ENCODE peak calls at places on chromosomes 11 and 22, in nine cellular contexts. P is lower leg skin, Z is transverse colon, Y is uterus, G is sigmoid colon, C is HCT116, J is heart left ventricle, H is spleen, U is IMR-90. F is an unnamed sample.
A peak's percentile ranks its signal among the peaks of the same experiment; 100 is the strongest.

GRCh38 chr11:105636496-105636895 is 26.6 kb downstream of the GRIA4 start:
- DNase-seq in Y (no peak), J (no peak), P (no peak), H (no peak), G (no peak), C (no peak), U (no peak), Z (no peak), F (no peak)

GRCh38 chr22:43901976-43902643 is 10.3 kb upstream of the PNPLA5 start:
- DNase-seq in Y (no peak), J (no peak), U (peak; percentile 97), H (no peak), C (no peak), P (no peak), Z (no peak), G (no peak), F (no peak)

GRCh38 chr22:21970037-21970799 is 12.4 kb downstream of the TOP3B start:
- DNase-seq in H (no peak), G (no peak), J (no peak), Y (no peak), P (no peak), Z (no peak), C (no peak), U (no peak), F (no peak)

GRCh38 chr22:20552913-20553401 is 45.5 kb downstream of the MED15 start:
- DNase-seq in Z (no peak), Y (no peak), U (peak; percentile 83), H (peak; percentile 74), J (peak; percentile 44), C (no peak), G (peak; percentile 67), P (no peak), F (no peak)

GRCh38 chr11:34454308-34455032 is 15.7 kb downstream of the CAT start:
- DNase-seq in P (no peak), G (no peak), Y (no peak), J (no peak), Z (no peak), U (no peak), H (no peak), C (no peak), F (no peak)

GRCh38 chr11:70103256-70103975 is 25.3 kb downstream of the ANO1 start:
- DNase-seq in Y (no peak), U (no peak), H (no peak), C (no peak), Z (no peak), G (no peak), J (no peak), P (no peak), F (no peak)

GRCh38 chr22:37633693-37634504 is 5.6 kb upstream of the SH3BP1 start:
- DNase-seq in Z (peak; percentile 84), U (peak; percentile 92), J (peak; percentile 90), Y (peak; percentile 90), H (peak; percentile 96), C (no peak), P (peak; percentile 96), G (peak; percentile 95), F (peak; percentile 71)

GRCh38 chr22:46576556-46577351 is 39.3 kb upstream of the CELSR1 start:
- DNase-seq in H (peak; percentile 91), G (peak; percentile 71), P (no peak), Z (peak; percentile 66), U (peak; percentile 35), J (peak; percentile 61), Y (no peak), C (no peak), F (peak; percentile 58)

GRCh38 chr11:124897681-124898680 is at the start of gene ROBO4:
- DNase-seq in Y (peak; percentile 56), C (peak; percentile 22), P (peak; percentile 90), H (peak; percentile 87), J (peak; percentile 82), Z (no peak), G (peak; percentile 70), U (peak; percentile 94), F (no peak)

GRCh38 chr11:63769044-63769718 is 606 bp upstream of the ZFTA start:
- DNase-seq in G (peak; percentile 76), C (no peak), H (peak; percentile 82), Y (peak; percentile 61), P (no peak), Z (peak; percentile 43), J (peak; percentile 42), U (no peak), F (peak; percentile 63)

GRCh38 chr11:104823638-104824037 is 74.6 kb downstream of the CASP12 start:
- DNase-seq in G (no peak), U (no peak), C (no peak), Z (no peak), H (no peak), J (no peak), Y (no peak), P (no peak), F (no peak)

GRCh38 chr22:23053051-23053707 is 17.1 kb upstream of the GNAZ start:
- DNase-seq in J (no peak), H (peak; percentile 23), U (no peak), G (no peak), Y (no peak), P (peak; percentile 48), C (no peak), Z (no peak), F (no peak)

GRCh38 chr22:38730411-38730871 is 24.7 kb downstream of the GTPBP1 start:
- DNase-seq in U (no peak), J (no peak), P (no peak), G (no peak), Z (no peak), C (no peak), H (peak; percentile 59), Y (no peak), F (no peak)

DNA sequence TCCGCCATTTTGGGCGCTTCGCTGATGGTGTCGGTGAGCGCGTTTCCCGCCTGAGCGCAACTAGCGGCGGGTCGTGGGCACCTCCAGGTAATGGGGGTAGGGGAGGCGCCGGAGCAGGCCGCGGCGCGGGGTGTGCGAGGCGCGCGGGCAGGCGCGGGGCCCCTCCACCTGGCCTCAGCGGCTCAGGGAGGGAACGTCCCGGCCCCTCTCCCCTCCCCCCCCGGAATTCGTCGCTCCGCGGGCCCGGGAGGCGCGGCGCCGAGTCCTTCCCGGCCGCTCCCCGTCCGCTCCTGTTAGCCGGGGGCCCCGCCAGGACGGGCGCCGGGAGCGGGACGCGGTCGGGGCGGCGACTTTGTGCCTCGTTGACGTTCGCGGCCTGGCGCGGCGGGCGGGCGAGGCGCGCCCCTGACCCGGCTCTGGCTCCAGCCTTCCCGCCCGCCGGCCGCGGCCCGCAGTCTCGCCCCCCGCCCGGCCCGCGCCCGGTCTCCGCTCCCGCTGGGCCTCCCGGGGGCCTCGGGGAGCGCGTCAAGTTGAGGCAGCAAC is at the start of gene PPP6R3:
- DNase-seq in Y (no peak), U (no peak), Z (no peak), G (no peak), C (no peak), H (peak; percentile 95), P (peak; percentile 91), J (no peak), F (no peak)
- TF ChIP-seq POLR2A in Y (peak; percentile 79), U (peak; percentile 55), Z (peak; percentile 42), G (peak; percentile 19), C (peak; percentile 53), H (no peak), P (peak; percentile 55), J (no peak), F (peak; percentile 78)

GRCh38 chr11:134254433-134254832 is 1.1 kb downstream of the ACAD8 start:
- DNase-seq in J (no peak), U (no peak), P (no peak), G (no peak), Y (no peak), H (no peak), Z (no peak), C (no peak), F (no peak)

GRCh38 chr11:134250675-134251074 is 2.5 kb downstream of the THYN1 start:
- DNase-seq in J (no peak), U (no peak), Y (no peak), C (no peak), Z (no peak), H (no peak), P (no peak), G (no peak), F (no peak)

GRCh38 chr11:134257101-134257500 is 3.7 kb downstream of the ACAD8 start:
- DNase-seq in G (no peak), H (no peak), J (no peak), C (no peak), P (no peak), Y (no peak), Z (no peak), U (no peak), F (no peak)

GRCh38 chr11:134252539-134253188 is 488 bp downstream of the THYN1 start:
- DNase-seq in Y (peak; percentile 24), H (peak; percentile 82), P (no peak), G (no peak), U (peak; percentile 57), Z (no peak), C (no peak), J (peak; percentile 14), F (no peak)

GRCh38 chr11:134253189-134253993 is at the start of the genes ACAD8 and THYN1:
- DNase-seq in Z (peak; percentile 97), J (peak; percentile 98), C (peak; percentile 90), P (peak; percentile 99), Y (peak; percentile 97), H (peak; percentile 99), G (peak; percentile 99), U (peak; percentile 95), F (peak; percentile 84)
- TF ChIP-seq POLR2A in Z (peak; percentile 74), J (no peak), C (peak; percentile 86), P (no peak), Y (peak; percentile 72), H (peak; percentile 74), G (peak; percentile 68), U (peak; percentile 22), F (peak; percentile 79)

GRCh38 chr11:27472398-27473016 is at the start of gene LGR4:
- DNase-seq in Z (peak; percentile 95), G (peak; percentile 97), C (peak; percentile 83), H (peak; percentile 92), P (peak; percentile 98), U (peak; percentile 90), Y (peak; percentile 92), J (peak; percentile 93), F (peak; percentile 81)
- TF ChIP-seq POLR2A in Z (peak; percentile 91), G (peak; percentile 85), C (no peak), H (peak; percentile 87), P (no peak), U (no peak), Y (peak; percentile 61), J (no peak), F (peak; percentile 72)

GRCh38 chr11:119047205-119047604 is 9.8 kb downstream of the HYOU1 start:
- DNase-seq in G (no peak), Z (no peak), Y (no peak), P (no peak), U (no peak), C (no peak), H (peak; percentile 3), J (no peak), F (no peak)

GRCh38 chr11:119041821-119042514 is 11.3 kb upstream of the SLC37A4 start:
- DNase-seq in Y (no peak), J (no peak), U (peak; percentile 16), G (no peak), Z (no peak), C (no peak), H (no peak), P (no peak), F (no peak)

GRCh38 chr11:119046489-119046888 is 10.5 kb downstream of the HYOU1 start:
- DNase-seq in J (no peak), Z (no peak), H (peak; percentile 58), P (no peak), U (no peak), C (no peak), G (no peak), Y (no peak), F (no peak)

GRCh38 chr11:119048644-119049043 is 8.4 kb downstream of the HYOU1 start:
- DNase-seq in G (no peak), Y (no peak), C (no peak), P (no peak), Z (no peak), J (no peak), H (peak; percentile 48), U (no peak), F (no peak)

GRCh38 chr11:119044708-119045107 is 12.3 kb downstream of the HYOU1 start:
- DNase-seq in P (no peak), U (no peak), C (no peak), H (peak; percentile 30), G (no peak), J (no peak), Y (no peak), Z (no peak), F (no peak)
- TF ChIP-seq POLR2A in P (no peak), U (no peak), C (no peak), H (no peak), G (no peak), J (no peak), Y (no peak), Z (no peak), F (no peak)